ENCODE peak calls at places on chromosomes 2 and 18, in eight cellular contexts. A is fibroblast of the aortic adventitia, D is activated B cell treated with CpG ODN at 0.5 μM for 24 hours, G is upper lobe of right lung, K is fibroblast of lung, V is DND-41, O is astrocyte of the spinal cord, H is dorsolateral prefrontal cortex. M is an unnamed sample.

GRCh38 chr2:84969511-84970265 is 1.3 kb upstream of the KCMF1 start:
- DNase-seq in D (no peak), K (peak), A (peak), V (peak), H (peak), G (no peak), O (peak), M (no peak)

GRCh38 chr2:953975-954686 is 3.5 kb downstream of the SNTG2 start:
- DNase-seq in H (no peak), O (peak), K (peak), V (no peak), A (peak), D (no peak), G (no peak), M (no peak)

GRCh38 chr18:77526962-77527361 is 277.3 kb downstream of the GALR1 start:
- DNase-seq in G (no peak), V (no peak), A (no peak), D (no peak), O (no peak), K (no peak), H (no peak), M (no peak)

GRCh38 chr2:88880441-88880953 is 189.0 kb downstream of the RPIA start:
- DNase-seq in O (peak), K (peak), A (peak), G (no peak), H (no peak), V (peak), D (no peak), M (no peak)

GRCh38 chr2:105768961-105769452 is 24.3 kb downstream of the NCK2 start:
- DNase-seq in H (no peak), D (no peak), A (no peak), V (no peak), G (no peak), O (peak), K (peak), M (no peak)

GRCh38 chr18:62262050-62262449 is 63.1 kb upstream of the TNFRSF11A start:
- DNase-seq in G (no peak), A (no peak), H (no peak), V (no peak), O (no peak), K (no peak), D (no peak), M (no peak)

GRCh38 chr18:3995476-3996102 is 459.5 kb downstream of the DLGAP1 start:
- DNase-seq in H (peak), A (peak), G (no peak), V (peak), D (no peak), K (peak), O (peak), M (peak)

GRCh38 chr2:9844036-9844483 is 786 bp downstream of the TAF1B start:
- DNase-seq in A (peak), G (no peak), K (peak), O (no peak), D (no peak), H (peak), V (peak), M (no peak)

GRCh38 chr18:32040936-32041335 is 22.3 kb downstream of the RNF125 start:
- DNase-seq in K (no peak), V (peak), G (no peak), D (no peak), O (no peak), H (no peak), A (no peak), M (no peak)

GRCh38 chr2:144254342-144255235 is 265.3 kb downstream of the ZEB2 start:
- DNase-seq in D (no peak), H (no peak), V (no peak), A (no peak), O (no peak), K (no peak), G (no peak), M (no peak)

GRCh38 chr18:21454725-21455124 is 145.8 kb downstream of the ESCO1 start:
- DNase-seq in O (no peak), K (no peak), G (no peak), A (no peak), V (no peak), D (no peak), H (no peak), M (no peak)

GRCh38 chr2:11683486-11683885 is 13.5 kb upstream of the NTSR2 start:
- DNase-seq in V (no peak), G (no peak), O (no peak), D (no peak), A (no peak), K (no peak), H (no peak), M (no peak)

GRCh38 chr2:85156141-85156540 is 22.9 kb downstream of the TCF7L1 start:
- DNase-seq in V (no peak), O (peak), A (peak), D (no peak), H (no peak), K (peak), G (no peak), M (no peak)

GRCh38 chr18:70072678-70073077 is 125.0 kb upstream of the CD226 start:
- DNase-seq in H (no peak), O (peak), A (peak), V (no peak), K (peak), D (no peak), G (no peak), M (no peak)

GRCh38 chr18:41396211-41396610 is 558.8 kb upstream of the PIK3C3 start:
- DNase-seq in V (no peak), A (no peak), D (no peak), H (no peak), K (no peak), O (no peak), G (no peak), M (no peak)

GRCh38 chr2:1132328-1132964 is 181.8 kb downstream of the SNTG2 start:
- DNase-seq in K (no peak), G (no peak), D (no peak), H (no peak), O (no peak), V (no peak), A (no peak), M (no peak)

GRCh38 chr18:31931163-31931885 is 11.6 kb downstream of the TRAPPC8 start:
- DNase-seq in V (no peak), D (no peak), H (peak), K (peak), A (peak), O (peak), G (no peak), M (no peak)

GRCh38 chr2:75709297-75709696 is 1.4 kb downstream of the GCFC2 start:
- DNase-seq in K (no peak), H (no peak), A (peak), D (no peak), G (no peak), O (no peak), V (no peak), M (no peak)

GRCh38 chr2:126946323-126947089 is 47.8 kb downstream of the TEX51 start:
- DNase-seq in O (no peak), H (no peak), D (no peak), A (no peak), G (no peak), V (no peak), K (no peak), M (no peak)

GRCh38 chr2:241981076-241981700 is 111.7 kb downstream of the RTP5 start:
- DNase-seq in G (no peak), H (no peak), K (no peak), O (no peak), V (no peak), D (no peak), A (no peak), M (no peak)

GRCh38 chr2:50591642-50592041 is 440.3 kb downstream of the NRXN1 start:
- DNase-seq in A (peak), K (peak), O (peak), G (no peak), D (no peak), V (no peak), H (peak), M (no peak)

GRCh38 chr2:101502095-101502494 is 27.2 kb upstream of the RFX8 start:
- DNase-seq in D (no peak), H (no peak), O (no peak), A (no peak), V (peak), G (no peak), K (no peak), M (no peak)

GRCh38 chr2:111032721-111033532 is 87.8 kb upstream of the BCL2L11 start:
- DNase-seq in D (no peak), O (no peak), V (no peak), H (no peak), K (peak), A (peak), G (no peak), M (no peak)

GRCh38 chr2:43429366-43429765 is 166.5 kb downstream of the THADA start:
- DNase-seq in G (no peak), O (no peak), V (no peak), K (no peak), A (no peak), H (no peak), D (no peak), M (no peak)

GRCh38 chr2:29920130-29920577 is 1.2 kb downstream of the ALK start:
- DNase-seq in A (peak), D (peak), O (peak), H (no peak), V (peak), K (peak), G (peak), M (peak)

GRCh38 chr2:120134263-120134662 is 88.9 kb downstream of the TMEM185B start:
- DNase-seq in H (no peak), V (no peak), K (peak), A (peak), O (peak), G (no peak), D (no peak), M (no peak)

GRCh38 chr18:13587001-13587400 is 139.4 kb downstream of the FAM210A start:
- DNase-seq in D (no peak), K (no peak), H (peak), V (no peak), A (no peak), O (no peak), G (no peak), M (no peak)

GRCh38 chr2:216341151-216341550 is 31.1 kb downstream of the MARCHF4 start:
- DNase-seq in G (no peak), H (no peak), A (peak), D (no peak), V (no peak), K (peak), O (peak), M (no peak)

GRCh38 chr2:3627500-3628100 is 30.4 kb upstream of the ALLC start:
- DNase-seq in A (no peak), D (no peak), K (no peak), O (no peak), V (no peak), G (peak), H (no peak), M (peak)

GRCh38 chr2:234957533-234958135 is 5.8 kb downstream of the SH3BP4 start:
- DNase-seq in H (no peak), K (peak), A (peak), D (no peak), O (peak), V (no peak), G (no peak), M (no peak)

DNA sequence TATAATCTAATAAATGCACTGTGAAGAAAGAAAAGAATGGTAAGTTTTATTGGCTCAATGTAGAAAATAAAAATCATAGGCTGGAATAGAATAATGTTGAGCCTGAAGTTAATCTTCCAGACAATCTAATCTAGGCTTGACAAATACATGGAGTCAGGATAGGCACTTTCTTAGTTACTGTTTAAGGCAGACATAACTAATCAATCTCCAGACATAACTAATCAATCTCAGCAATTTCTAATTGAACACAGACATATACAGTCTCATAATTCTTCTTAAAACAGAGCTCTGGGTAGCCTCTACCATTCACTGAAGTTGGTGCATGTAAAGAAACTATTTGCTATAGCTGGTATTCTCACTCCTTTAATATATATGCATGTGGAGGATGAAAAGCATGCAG is 150.1 kb upstream of the CTAGE1 start:
- DNase-seq in V (no peak), A (no peak), H (no peak), G (no peak), D (no peak), K (no peak), O (no peak), M (no peak)
- TF ChIP-seq CTCF in V (no peak), A (no peak), H (no peak), G (no peak), D (no peak), K (no peak), O (no peak), M (no peak)

GRCh38 chr2:74138952-74139323 is 8.8 kb downstream of the BOLA3 start:
- DNase-seq in O (no peak), G (no peak), H (no peak), K (no peak), A (no peak), V (no peak), D (no peak), M (no peak)
- TF ChIP-seq CTCF in O (peak), G (peak), H (no peak), K (no peak), A (no peak), V (peak), D (no peak), M (peak)

GRCh38 chr2:46643493-46643892 is 164.1 kb downstream of the TMEM247 start:
- DNase-seq in V (no peak), A (no peak), H (no peak), K (no peak), D (no peak), O (no peak), G (no peak), M (no peak)
- TF ChIP-seq CTCF in V (peak), A (no peak), H (no peak), K (no peak), D (no peak), O (peak), G (no peak), M (no peak)

GRCh38 chr18:49168281-49168680 is 217.5 kb upstream of the SMAD7 start:
- DNase-seq in A (peak), G (no peak), O (no peak), V (no peak), D (no peak), K (no peak), H (peak), M (no peak)

GRCh38 chr18:49170145-49170544 is 219.4 kb upstream of the SMAD7 start:
- DNase-seq in G (no peak), A (no peak), O (no peak), H (no peak), K (no peak), D (no peak), V (no peak), M (no peak)

GRCh38 chr18:49170925-49171509 is 220.3 kb upstream of the SMAD7 start:
- DNase-seq in K (no peak), O (no peak), H (no peak), V (no peak), G (no peak), D (no peak), A (no peak), M (no peak)

GRCh38 chr18:49167084-49167483 is 216.3 kb upstream of the SMAD7 start:
- DNase-seq in O (no peak), H (no peak), A (no peak), G (no peak), K (no peak), D (no peak), V (no peak), M (no peak)

GRCh38 chr18:49168970-49169619 is 218.3 kb upstream of the SMAD7 start:
- DNase-seq in A (no peak), V (no peak), D (no peak), H (no peak), G (no peak), O (no peak), K (no peak), M (no peak)
- TF ChIP-seq CTCF in A (no peak), V (no peak), D (no peak), H (no peak), G (peak), O (no peak), K (no peak), M (no peak)

GRCh38 chr2:147255812-147256211 is 589.0 kb upstream of the ACVR2A start:
- DNase-seq in G (no peak), H (peak), D (no peak), A (peak), V (no peak), K (no peak), O (no peak), M (no peak)

DNA sequence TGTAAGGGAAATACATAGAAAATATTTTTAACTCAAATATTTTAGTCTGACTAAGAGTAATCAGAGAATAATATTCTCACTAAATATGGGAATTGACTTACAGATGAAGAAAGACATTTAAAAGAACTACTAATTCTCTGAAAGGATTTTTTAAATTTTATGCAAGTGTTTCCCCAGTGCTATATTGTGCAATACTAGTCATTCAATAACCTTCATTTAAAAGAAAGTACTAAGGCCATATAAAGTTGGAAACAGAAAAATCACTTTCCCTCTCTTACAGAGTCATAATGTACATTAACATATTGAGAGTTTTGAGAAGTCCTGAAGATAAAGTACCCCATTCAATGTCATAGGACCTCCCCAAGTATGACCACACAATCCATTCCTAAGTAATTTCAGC is 584.6 kb upstream of the ACVR2A start:
- DNase-seq in K (no peak), H (no peak), V (no peak), G (no peak), A (no peak), O (no peak), D (no peak), M (no peak)
- TF ChIP-seq CTCF in K (no peak), H (no peak), V (no peak), G (no peak), A (no peak), O (no peak), D (no peak), M (no peak)

M was measured in mesothelial cell of epicardium.